ENCODE peak calls at places on chromosomes 11 and 22, in four cellular contexts. One of them, this sample, is unnamed.

GRCh38 chr11:114482114-114482513 is 42.8 kb downstream of the REXO2 start:
- DNase-seq in breast epithelium: no peak
- DNase-seq in sigmoid colon: no peak
- DNase-seq in SK-N-SH: no peak
- DNase-seq in this sample: no peak

GRCh38 chr11:28420099-28420498 is 311.9 kb downstream of the METTL15 start:
- DNase-seq in breast epithelium: no peak
- DNase-seq in sigmoid colon: no peak
- DNase-seq in SK-N-SH: no peak
- DNase-seq in this sample: no peak

GRCh38 chr11:96293583-96293982 is 49.4 kb downstream of the MAML2 start:
- DNase-seq in breast epithelium: no peak
- DNase-seq in sigmoid colon: no peak
- DNase-seq in SK-N-SH: no peak
- DNase-seq in this sample: no peak

GRCh38 chr11:69887330-69887729 is 68.1 kb upstream of the FGF3 start:
- DNase-seq in breast epithelium: no peak
- DNase-seq in sigmoid colon: no peak
- DNase-seq in SK-N-SH: no peak
- DNase-seq in this sample: no peak

GRCh38 chr11:58075781-58076180 is 45.0 kb downstream of the OR6Q1 start:
- DNase-seq in breast epithelium: no peak
- DNase-seq in sigmoid colon: no peak
- DNase-seq in SK-N-SH: no peak
- DNase-seq in this sample: no peak

GRCh38 chr11:69153661-69154060 is 2.1 kb upstream of the SMIM38 start:
- DNase-seq in breast epithelium: no peak
- DNase-seq in sigmoid colon: no peak
- DNase-seq in SK-N-SH: no peak
- DNase-seq in this sample: no peak

GRCh38 chr11:117786099-117786870 is 10.7 kb downstream of the DSCAML1 start:
- DNase-seq in breast epithelium: no peak
- DNase-seq in sigmoid colon: no peak
- DNase-seq in SK-N-SH: no peak
- DNase-seq in this sample: no peak

GRCh38 chr22:31148953-31149627 is 8.8 kb upstream of the PLA2G3 start:
- DNase-seq in breast epithelium: peak; percentile 69
- DNase-seq in sigmoid colon: peak; percentile 89
- DNase-seq in SK-N-SH: peak; percentile 88
- DNase-seq in this sample: peak; percentile 16

GRCh38 chr11:47494996-47495855 is 46.3 kb upstream of the RAPSN start:
- DNase-seq in breast epithelium: no peak
- DNase-seq in sigmoid colon: no peak
- DNase-seq in SK-N-SH: no peak
- DNase-seq in this sample: no peak

GRCh38 chr11:118917488-118918127 is 8.1 kb downstream of the BCL9L start:
- DNase-seq in breast epithelium: peak; percentile 65
- DNase-seq in sigmoid colon: peak; percentile 95
- DNase-seq in SK-N-SH: no peak
- DNase-seq in this sample: peak; percentile 83

GRCh38 chr22:48192920-48193319 is 1430.5 kb downstream of the TBC1D22A start:
- DNase-seq in breast epithelium: no peak
- DNase-seq in sigmoid colon: no peak
- DNase-seq in SK-N-SH: no peak
- DNase-seq in this sample: peak; percentile 14

GRCh38 chr11:101880208-101880607 is 34.6 kb upstream of the CEP126 start:
- DNase-seq in breast epithelium: no peak
- DNase-seq in sigmoid colon: no peak
- DNase-seq in SK-N-SH: peak; percentile 8
- DNase-seq in this sample: peak; percentile 9

GRCh38 chr11:36306888-36307287 is 10.8 kb downstream of the PRR5L start:
- DNase-seq in breast epithelium: no peak
- DNase-seq in sigmoid colon: no peak
- DNase-seq in SK-N-SH: peak; percentile 37
- DNase-seq in this sample: peak; percentile 36

GRCh38 chr11:95152878-95153856 is 63.5 kb downstream of the ENDOD1 start:
- DNase-seq in breast epithelium: no peak
- DNase-seq in sigmoid colon: no peak
- DNase-seq in SK-N-SH: no peak
- DNase-seq in this sample: no peak

GRCh38 chr22:38353142-38353629 is 36.0 kb upstream of the CSNK1E start:
- DNase-seq in breast epithelium: no peak
- DNase-seq in sigmoid colon: peak; percentile 80
- DNase-seq in SK-N-SH: peak; percentile 88
- DNase-seq in this sample: peak; percentile 47

GRCh38 chr22:23837911-23838685 is 708 bp downstream of the DERL3 start:
- DNase-seq in breast epithelium: no peak
- DNase-seq in sigmoid colon: no peak
- DNase-seq in SK-N-SH: peak; percentile 10
- DNase-seq in this sample: peak; percentile 60

GRCh38 chr11:8813658-8814057 is 97.3 kb upstream of the AKIP1 start:
- DNase-seq in breast epithelium: no peak
- DNase-seq in sigmoid colon: peak; percentile 92
- DNase-seq in SK-N-SH: peak; percentile 78
- DNase-seq in this sample: peak; percentile 86
- TF ChIP-seq POLR2AphosphoS5 in breast epithelium: no peak
- TF ChIP-seq POLR2AphosphoS5 in sigmoid colon: no peak
- TF ChIP-seq POLR2AphosphoS5 in SK-N-SH: no peak
- TF ChIP-seq POLR2AphosphoS5 in this sample: no peak

GRCh38 chr11:62544521-62545436 is 1.8 kb downstream of the AHNAK start:
- DNase-seq in breast epithelium: no peak
- DNase-seq in sigmoid colon: peak; percentile 69
- DNase-seq in SK-N-SH: no peak
- DNase-seq in this sample: peak; percentile 22
- H3K27me3 ChIP-seq in breast epithelium: no peaks in the 10 kb centered on the region
- H3K27me3 ChIP-seq in sigmoid colon: no peaks in the 10 kb centered on the region
- H3K27me3 ChIP-seq in SK-N-SH: no peaks in the 10 kb centered on the region
- H3K27me3 ChIP-seq in this sample: no peaks in the 10 kb centered on the region

DNA sequence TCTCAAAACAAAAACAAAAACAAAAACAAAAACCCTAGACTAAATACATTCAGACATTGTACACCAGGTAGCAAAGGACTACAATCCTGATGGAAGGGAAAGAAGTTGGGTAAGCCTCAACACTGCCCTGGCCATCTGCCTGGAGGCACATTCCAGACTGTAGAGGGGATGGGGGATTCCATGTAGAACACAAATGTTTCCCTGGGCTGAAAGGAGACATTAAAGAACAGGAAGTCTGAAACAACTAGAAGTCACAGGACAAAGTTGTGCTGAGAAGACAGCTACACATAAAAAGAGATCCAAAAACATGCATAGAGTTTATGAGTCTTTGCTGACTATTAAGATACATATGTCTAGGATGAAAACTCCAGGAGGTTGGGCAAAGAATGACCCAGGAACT is 83.9 kb downstream of the RRAS2 start:
- DNase-seq in breast epithelium: no peak
- DNase-seq in sigmoid colon: no peak
- DNase-seq in SK-N-SH: no peak
- DNase-seq in this sample: no peak
- H3K27ac ChIP-seq in breast epithelium: no peak overlapping the region
- H3K27ac ChIP-seq in sigmoid colon: no peak overlapping the region
- H3K27ac ChIP-seq in SK-N-SH: no peak overlapping the region
- H3K27ac ChIP-seq in this sample: no peak overlapping the region

DNA sequence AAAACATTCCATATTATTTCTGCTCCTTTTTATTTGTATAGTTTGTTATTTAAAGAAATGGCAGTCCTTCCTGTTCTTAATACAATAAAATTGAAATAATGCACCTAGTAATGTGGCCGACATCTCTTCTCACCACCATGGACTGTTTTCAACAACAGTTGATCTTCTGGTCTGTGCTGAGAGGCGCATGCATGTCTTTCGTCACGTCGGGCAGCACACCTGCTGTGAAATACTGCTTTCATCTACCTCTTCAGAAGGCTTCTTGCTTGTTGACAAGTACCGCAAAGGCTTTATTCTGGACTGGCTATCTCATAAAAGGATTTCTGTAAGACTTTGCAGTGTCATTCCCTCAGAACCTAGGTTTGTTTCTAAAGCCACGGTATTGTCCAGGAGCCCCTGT is 13.9 kb upstream of the MYO18B start:
- DNase-seq in breast epithelium: no peak
- DNase-seq in sigmoid colon: no peak
- DNase-seq in SK-N-SH: no peak
- DNase-seq in this sample: no peak
- TF ChIP-seq POLR2AphosphoS5 in breast epithelium: no peak
- TF ChIP-seq POLR2AphosphoS5 in sigmoid colon: no peak
- TF ChIP-seq POLR2AphosphoS5 in SK-N-SH: no peak
- TF ChIP-seq POLR2AphosphoS5 in this sample: no peak

GRCh38 chr22:20433686-20434241 is 3.9 kb downstream of the SCARF2 start:
- DNase-seq in breast epithelium: no peak
- DNase-seq in sigmoid colon: peak; percentile 59
- DNase-seq in SK-N-SH: peak; percentile 11
- DNase-seq in this sample: no peak

GRCh38 chr22:20434264-20434751 is 3.3 kb downstream of the SCARF2 start:
- DNase-seq in breast epithelium: no peak
- DNase-seq in sigmoid colon: peak; percentile 61
- DNase-seq in SK-N-SH: no peak
- DNase-seq in this sample: no peak

GRCh38 chr22:20432244-20432686 is 5.4 kb downstream of the SCARF2 start:
- DNase-seq in breast epithelium: no peak
- DNase-seq in sigmoid colon: peak; percentile 56
- DNase-seq in SK-N-SH: peak; percentile 26
- DNase-seq in this sample: no peak

GRCh38 chr22:20431520-20432237 is 5.9 kb downstream of the SCARF2 start:
- DNase-seq in breast epithelium: no peak
- DNase-seq in sigmoid colon: peak; percentile 66
- DNase-seq in SK-N-SH: peak; percentile 31
- DNase-seq in this sample: no peak

DNA sequence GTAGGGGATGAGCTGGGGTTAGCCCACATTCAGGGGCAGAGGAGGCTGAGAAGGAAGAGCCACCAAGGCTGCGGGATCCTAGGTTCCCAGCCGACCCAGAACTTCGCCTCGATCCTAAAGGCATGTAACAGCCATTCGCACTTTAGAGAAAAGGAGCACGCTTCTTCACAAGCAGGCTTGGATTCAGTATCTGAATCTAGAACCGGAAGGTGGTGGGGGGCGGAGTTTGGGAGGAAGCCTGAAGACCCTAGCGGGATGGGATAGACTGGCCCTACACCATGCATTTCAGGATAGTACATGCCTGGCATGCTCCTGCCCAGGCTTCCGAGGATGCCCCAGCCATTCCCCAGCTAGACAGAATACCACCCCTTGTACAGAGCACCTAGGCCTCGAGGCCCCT is 4.4 kb downstream of the SCARF2 start:
- DNase-seq in breast epithelium: no peak
- DNase-seq in sigmoid colon: peak; percentile 29
- DNase-seq in SK-N-SH: no peak
- DNase-seq in this sample: no peak
- H3K27me3 ChIP-seq in breast epithelium: peaks cover 20% of the 10 kb centered on the region
- H3K27me3 ChIP-seq in sigmoid colon: no peaks in the 10 kb centered on the region
- H3K27me3 ChIP-seq in SK-N-SH: no peaks in the 10 kb centered on the region
- H3K27me3 ChIP-seq in this sample: peaks cover 79% of the 10 kb centered on the region

GRCh38 chr11:86039094-86039493 is 29.8 kb downstream of the PICALM start:
- DNase-seq in breast epithelium: no peak
- DNase-seq in sigmoid colon: no peak
- DNase-seq in SK-N-SH: no peak
- DNase-seq in this sample: no peak

GRCh38 chr11:86040919-86041318 is 28.0 kb downstream of the PICALM start:
- DNase-seq in breast epithelium: no peak
- DNase-seq in sigmoid colon: no peak
- DNase-seq in SK-N-SH: no peak
- DNase-seq in this sample: no peak

GRCh38 chr11:86043765-86044534 is 24.9 kb downstream of the PICALM start:
- DNase-seq in breast epithelium: no peak
- DNase-seq in sigmoid colon: no peak
- DNase-seq in SK-N-SH: no peak
- DNase-seq in this sample: no peak

GRCh38 chr11:86046111-86046510 is 22.8 kb downstream of the PICALM start:
- DNase-seq in breast epithelium: no peak
- DNase-seq in sigmoid colon: no peak
- DNase-seq in SK-N-SH: no peak
- DNase-seq in this sample: no peak

DNA sequence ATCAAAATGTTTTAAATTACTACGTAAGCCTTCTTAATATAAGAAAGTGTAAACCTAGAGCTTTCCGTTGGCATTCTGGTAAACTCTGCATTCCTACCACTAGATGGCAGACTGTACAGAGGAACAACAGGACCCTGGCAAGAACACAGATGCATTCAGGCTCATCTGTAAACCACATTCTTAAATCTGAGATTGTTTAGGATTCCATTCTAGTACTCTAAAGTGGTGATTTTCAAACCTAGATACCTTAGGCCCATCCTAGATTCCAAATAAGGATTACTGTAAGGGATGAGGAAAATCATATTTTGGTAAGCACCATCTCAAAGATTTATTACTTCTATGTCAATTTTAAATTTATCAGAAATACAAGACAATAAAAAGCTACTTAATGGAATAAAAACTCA is 26.9 kb downstream of the PICALM start:
- DNase-seq in breast epithelium: peak; percentile 79
- DNase-seq in sigmoid colon: peak; percentile 83
- DNase-seq in SK-N-SH: peak; percentile 68
- DNase-seq in this sample: peak; percentile 63
- H3K27ac ChIP-seq in breast epithelium: peak overlapping the region; percentile 16
- H3K27ac ChIP-seq in sigmoid colon: peak overlapping the region; percentile 52
- H3K27ac ChIP-seq in SK-N-SH: peak overlapping the region; percentile 44
- H3K27ac ChIP-seq in this sample: no peak overlapping the region